ENCODE peak calls at places on chromosomes 5 and 9, in six cellular contexts. H is 8988T; M is T-helper 1 cell; B is activated CD4-positive, alpha-beta memory T cell treated with anti-CD3 and anti-CD28 coated beads for 36 hours; W is HT1080; R is spleen. G is an unnamed sample.

GRCh38 chr9:13689925-13690324 is 410.4 kb upstream of the MPDZ start:
- DNase-seq in W (no peak), H (no peak), R (no peak), B (no peak), M (no peak), G (no peak)

GRCh38 chr5:673140-673836 is 19.9 kb downstream of the TPPP start:
- DNase-seq in R (peak; percentile 75), M (peak; percentile 12), H (no peak), B (no peak), W (no peak), G (no peak)

GRCh38 chr5:142637871-142638270 is 48.0 kb downstream of the FGF1 start:
- DNase-seq in H (no peak), M (no peak), W (no peak), R (no peak), B (no peak), G (no peak)

GRCh38 chr9:133589454-133590227 is 19.5 kb downstream of the FAM163B start:
- DNase-seq in H (peak; percentile 52), R (no peak), B (peak; percentile 56), M (no peak), W (no peak), G (no peak)

GRCh38 chr5:79774171-79774854 is 84.7 kb downstream of the CMYA5 start:
- DNase-seq in B (peak; percentile 17), M (no peak), H (peak; percentile 31), W (peak; percentile 49), R (no peak), G (no peak)

GRCh38 chr9:107007361-107007760 is 144.4 kb downstream of the ZNF462 start:
- DNase-seq in B (no peak), M (no peak), W (no peak), R (no peak), H (no peak), G (no peak)

GRCh38 chr9:96215841-96216240 is 86.1 kb downstream of the HSD17B3 start:
- DNase-seq in R (no peak), W (no peak), B (no peak), H (no peak), M (no peak), G (no peak)

GRCh38 chr9:131013771-131014676 is 5.0 kb downstream of the LAMC3 start:
- DNase-seq in M (no peak), B (no peak), H (no peak), W (no peak), R (no peak), G (no peak)

GRCh38 chr9:105040462-105040861 is 112.5 kb upstream of the ABCA1 start:
- DNase-seq in H (no peak), R (no peak), W (no peak), M (no peak), B (no peak), G (no peak)